ENCODE peak calls at places on chromosome 2, in four cellular contexts. A is Panc1, W is lower lobe of right lung, B is fibroblast of pulmonary artery. L is an unnamed sample.

GRCh38 chr2:41955641-41956040 is 92.2 kb upstream of the PKDCC start:
- DNase-seq in B (no peak), W (no peak), A (no peak), L (no peak)

GRCh38 chr2:3594493-3595281 is at the start of gene COLEC11:
- DNase-seq in A (no peak), B (peak), W (no peak), L (no peak)

GRCh38 chr2:70598197-70598596 is 44.6 kb upstream of the TGFA start:
- DNase-seq in B (no peak), A (no peak), W (no peak), L (no peak)

GRCh38 chr2:102033028-102033749 is 41.4 kb downstream of the IL1R2 start:
- DNase-seq in W (peak), B (peak), A (no peak), L (peak)

GRCh38 chr2:96773922-96774321 is 13.2 kb downstream of the CNNM4 start:
- DNase-seq in B (no peak), W (peak), A (no peak), L (no peak)

GRCh38 chr2:161400076-161400475 is 16.0 kb upstream of the TBR1 start:
- DNase-seq in A (no peak), W (no peak), B (peak), L (no peak)

GRCh38 chr2:168915433-168916328 is 14.6 kb downstream of the G6PC2 start:
- DNase-seq in B (no peak), W (no peak), A (no peak), L (no peak)

GRCh38 chr2:38494394-38494793 is 108.3 kb downstream of the HNRNPLL start:
- DNase-seq in W (no peak), A (no peak), B (no peak), L (no peak)

GRCh38 chr2:169933124-169933711 is 106.0 kb downstream of the UBR3 start:
- DNase-seq in B (peak), A (peak), W (no peak), L (peak)

GRCh38 chr2:74391209-74391579 is 11.1 kb upstream of the DCTN1 start:
- DNase-seq in W (no peak), B (no peak), A (no peak), L (peak)

GRCh38 chr2:134479696-134480330 is 225.9 kb downstream of the MGAT5 start:
- DNase-seq in B (no peak), W (no peak), A (no peak), L (no peak)

GRCh38 chr2:211103989-211104388 is 547.6 kb downstream of the CPS1 start:
- DNase-seq in A (no peak), W (no peak), B (peak), L (no peak)

GRCh38 chr2:145593991-145594702 is 1074.2 kb upstream of the ZEB2 start:
- DNase-seq in B (peak), A (no peak), W (no peak), L (peak)

GRCh38 chr2:96584017-96584416 is 47.5 kb downstream of the ARID5A start:
- DNase-seq in A (no peak), W (no peak), B (peak), L (peak)

GRCh38 chr2:218041302-218042165 is 27.5 kb upstream of the RUFY4 start:
- DNase-seq in A (no peak), W (no peak), B (no peak), L (no peak)

GRCh38 chr2:7450188-7451156 is 533.3 kb downstream of the RNF144A start:
- DNase-seq in A (no peak), W (no peak), B (no peak), L (no peak)

GRCh38 chr2:43882312-43882711 is 43.5 kb downstream of the ABCG8 start:
- DNase-seq in B (no peak), A (no peak), W (no peak), L (no peak)

GRCh38 chr2:161373939-161374338 is 42.2 kb upstream of the TBR1 start:
- DNase-seq in W (no peak), A (no peak), B (peak), L (peak)

GRCh38 chr2:195667974-195668373 is 10.9 kb downstream of the SLC39A10 start:
- DNase-seq in A (no peak), W (no peak), B (no peak), L (no peak)

GRCh38 chr2:195666113-195666712 is 9.2 kb downstream of the SLC39A10 start:
- DNase-seq in A (no peak), W (no peak), B (no peak), L (no peak)

GRCh38 chr2:195663007-195663406 is 6.0 kb downstream of the SLC39A10 start:
- DNase-seq in A (no peak), B (no peak), W (no peak), L (no peak)

GRCh38 chr2:195662138-195662537 is 5.1 kb downstream of the SLC39A10 start:
- DNase-seq in W (no peak), B (no peak), A (no peak), L (no peak)

GRCh38 chr2:195664528-195664927 is 7.5 kb downstream of the SLC39A10 start:
- DNase-seq in B (peak), W (no peak), A (no peak), L (no peak)
- TF ChIP-seq CTCF in B (no peak), W (no peak), A (peak), L (peak)

GRCh38 chr2:34567128-34567527 is 968.0 kb upstream of the FAM98A start:
- DNase-seq in B (no peak), W (no peak), A (no peak), L (no peak)

GRCh38 chr2:34570266-34570872 is 971.3 kb upstream of the FAM98A start:
- DNase-seq in B (no peak), A (no peak), W (no peak), L (no peak)
- TF ChIP-seq CTCF in B (no peak), A (peak), W (peak), L (no peak)

GRCh38 chr2:165082479-165082878 is 121.4 kb downstream of the SCN3A start:
- DNase-seq in W (no peak), A (no peak), B (no peak), L (no peak)

GRCh38 chr2:165083326-165083725 is 120.5 kb downstream of the SCN3A start:
- DNase-seq in W (no peak), B (no peak), A (no peak), L (no peak)

GRCh38 chr2:165086337-165086736 is 117.5 kb downstream of the SCN3A start:
- DNase-seq in B (no peak), A (no peak), W (no peak), L (no peak)

DNA sequence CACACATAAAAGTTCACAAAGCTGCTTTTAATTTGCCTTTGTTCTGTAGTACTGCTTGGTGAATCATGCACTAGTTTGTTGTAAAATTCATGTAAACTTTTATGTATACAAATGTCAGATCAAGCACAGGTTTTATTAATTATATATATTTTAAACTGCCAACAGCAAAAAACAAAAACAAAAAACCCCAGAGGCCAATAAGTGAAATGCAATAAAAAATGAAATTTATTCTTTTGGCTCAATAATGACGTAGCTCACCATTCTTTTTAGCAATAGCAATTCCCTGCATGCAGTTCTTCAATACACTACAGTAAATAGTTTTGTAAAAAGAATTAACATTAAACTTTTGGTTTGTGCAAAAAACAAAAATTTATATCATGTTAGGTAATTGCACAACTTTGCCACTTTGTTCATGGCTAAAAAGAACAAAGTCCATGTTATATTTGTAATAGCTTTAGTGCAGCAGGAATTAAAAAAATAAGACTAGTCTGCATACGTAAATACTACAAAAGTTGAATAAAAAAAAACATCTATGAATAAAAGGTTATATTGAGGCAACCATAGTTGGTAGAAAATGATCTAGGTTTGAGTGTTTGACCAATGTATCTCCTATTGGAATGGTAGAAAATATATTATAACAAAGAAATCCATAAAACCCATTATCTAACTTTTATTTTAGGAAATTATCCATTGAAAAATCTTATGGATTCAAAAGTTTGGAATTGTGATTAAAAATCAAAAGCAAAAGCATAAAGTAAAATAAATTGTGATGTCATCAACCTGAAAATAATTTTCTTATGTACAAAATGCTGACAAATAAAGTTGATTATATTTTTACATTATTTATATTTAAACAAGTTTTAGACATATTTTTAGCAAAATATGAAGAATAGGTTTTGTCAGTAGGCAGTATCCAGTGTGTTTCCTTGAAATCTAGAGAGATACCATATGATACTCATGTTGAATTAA is 115.6 kb downstream of the SCN3A start:
- DNase-seq in W (no peak), B (no peak), A (no peak), L (no peak)
- TF ChIP-seq CTCF in W (no peak), B (no peak), A (no peak), L (peak)

DNA sequence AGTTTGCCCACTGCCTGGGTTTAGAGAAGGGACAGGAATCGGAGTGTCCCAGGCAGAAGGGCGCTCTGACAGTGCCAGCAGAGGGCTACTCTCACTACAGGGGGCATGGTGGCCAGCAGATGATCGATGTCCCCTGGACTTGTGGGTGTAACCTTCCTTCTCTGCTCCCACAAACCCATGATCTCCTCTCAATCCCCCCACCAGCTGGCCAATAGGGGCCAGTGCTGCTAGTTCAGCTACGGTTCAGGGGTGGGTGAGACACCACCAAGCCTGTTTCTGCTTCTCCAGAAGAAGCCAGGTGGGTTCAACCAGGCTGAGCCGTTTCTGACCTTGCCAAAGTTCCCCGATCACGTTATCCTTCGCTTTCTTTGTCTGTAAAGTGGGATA is 1.3 kb downstream of the NPPC start:
- DNase-seq in B (no peak), W (peak), A (no peak), L (no peak)
- TF ChIP-seq CTCF in B (no peak), W (no peak), A (no peak), L (no peak)

GRCh38 chr2:118431188-118431562 is 342.9 kb downstream of the INSIG2 start:
- DNase-seq in B (peak), W (no peak), A (no peak), L (no peak)
- TF ChIP-seq CTCF in B (no peak), W (no peak), A (peak), L (no peak)

GRCh38 chr2:138922973-138923563 is 142.9 kb upstream of the NXPH2 start:
- DNase-seq in B (peak), W (no peak), A (peak), L (no peak)
- TF ChIP-seq CTCF in B (peak), W (no peak), A (peak), L (peak)

DNA sequence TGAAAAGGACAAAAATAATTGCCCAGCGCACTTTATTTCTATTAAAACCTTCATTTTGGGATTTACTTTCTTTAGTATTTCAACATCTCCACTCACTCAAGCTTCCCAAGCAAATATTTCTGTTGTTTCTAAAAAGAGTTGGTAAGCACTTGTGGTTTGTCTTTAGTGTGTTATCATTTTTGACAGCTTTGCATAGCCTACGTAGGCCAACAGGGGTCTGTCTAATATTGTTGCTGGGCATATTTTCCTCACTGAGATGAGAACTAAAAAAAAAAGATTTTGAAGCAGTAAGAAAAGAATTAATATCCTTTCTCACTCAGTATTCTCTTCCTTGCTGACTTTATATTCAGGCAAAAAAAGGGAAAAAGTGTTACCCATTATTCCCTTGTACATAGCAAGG is 494.1 kb downstream of the ARHGAP15 start:
- DNase-seq in W (no peak), B (no peak), A (no peak), L (no peak)
- TF ChIP-seq CTCF in W (no peak), B (no peak), A (no peak), L (no peak)

DNA sequence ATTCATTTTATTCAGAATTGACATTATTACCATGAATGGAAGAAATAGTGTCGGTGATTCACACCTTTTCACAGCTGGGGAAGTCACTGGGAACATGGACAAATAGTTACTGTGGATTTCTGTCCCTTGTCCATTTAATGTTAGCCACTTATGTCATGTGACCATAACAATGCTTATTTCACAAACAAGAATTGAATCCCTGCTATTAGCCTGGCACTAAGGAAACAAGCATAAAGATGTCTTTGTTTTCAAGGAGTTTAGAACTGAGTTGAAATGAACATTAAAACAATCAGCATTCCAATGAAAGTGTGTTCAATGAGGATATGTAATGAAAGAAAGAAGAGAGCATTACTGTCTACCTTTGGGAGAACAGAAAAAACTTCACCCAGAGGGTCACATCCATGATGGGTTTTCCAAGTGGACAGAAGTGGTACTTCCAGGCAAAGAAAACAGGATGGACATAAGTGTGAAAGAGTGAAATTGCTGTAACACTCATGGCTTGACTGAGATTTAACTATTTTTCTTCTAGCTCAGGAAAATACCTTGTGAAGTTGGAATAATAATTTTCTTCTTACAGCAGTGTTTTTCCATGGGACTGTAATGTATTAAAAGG is 324.5 kb upstream of the UBE2E3 start:
- DNase-seq in B (no peak), W (no peak), A (no peak), L (no peak)
- TF ChIP-seq CTCF in B (peak), W (no peak), A (no peak), L (peak)

DNA sequence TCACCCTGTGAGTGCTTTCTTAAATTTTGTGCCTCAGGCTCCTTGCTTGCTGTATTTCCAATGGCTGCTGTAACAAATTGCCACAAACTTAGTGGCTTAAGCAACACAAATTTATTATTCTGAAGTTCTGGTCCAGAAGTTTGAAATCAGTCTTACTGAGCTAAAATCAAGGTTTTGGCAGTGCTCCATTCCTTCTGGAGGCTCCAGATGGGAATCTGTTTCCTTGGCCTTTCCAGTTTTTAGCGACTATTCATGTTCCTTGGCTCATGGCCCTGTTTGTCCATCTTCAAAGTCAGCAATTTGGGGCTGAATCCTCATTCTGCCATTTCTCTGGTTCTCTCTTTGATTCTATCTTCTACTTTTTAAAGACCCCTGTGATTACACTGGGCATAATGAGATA is 31.8 kb downstream of the STRADB start:
- DNase-seq in A (no peak), W (no peak), B (no peak), L (no peak)
- TF ChIP-seq CTCF in A (no peak), W (no peak), B (no peak), L (no peak)

DNA sequence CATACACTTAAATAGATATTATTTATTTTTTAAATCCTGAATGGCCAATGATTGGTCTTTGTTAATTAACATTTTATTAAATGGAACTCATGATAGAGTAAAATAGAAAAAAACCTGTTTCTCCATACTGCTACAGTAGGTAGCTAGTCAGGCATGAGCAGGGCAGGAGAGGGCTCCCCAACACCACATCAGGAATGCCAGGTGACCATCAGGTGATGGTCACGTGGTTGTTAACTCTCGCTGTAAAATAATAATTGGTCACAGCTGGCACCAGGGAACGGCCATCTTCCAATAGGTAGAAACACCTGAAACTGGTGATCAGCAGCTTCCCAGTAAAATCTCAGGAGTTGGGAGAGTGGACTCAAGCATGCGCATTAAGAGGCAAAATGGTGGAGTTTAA is 172.2 kb downstream of the MEIS1 start:
- DNase-seq in B (no peak), A (no peak), W (no peak), L (no peak)
- TF ChIP-seq CTCF in B (no peak), A (no peak), W (no peak), L (no peak)